ENCODE peak calls at places on chromosomes 3 and 15, in ten cellular contexts. O, I, Q, Z, N, J, D, G, W and X are unnamed samples. For H3K4me1 and H3K9me3, the result is how much of the 10 kb centered on the place peaks cover.

GRCh38 chr3:27606537-27606936 is 115.6 kb downstream of the EOMES start:
- DNase-seq in Q (no peak), O (no peak), G (no peak), D (peak), W (no peak), Z (no peak), I (no peak), N (no peak), J (no peak), X (no peak)

GRCh38 chr15:59828871-59829270 is 139.8 kb upstream of the BNIP2 start:
- DNase-seq in Z (no peak), D (no peak), N (no peak), J (no peak), G (no peak), I (no peak), W (no peak), Q (no peak), O (no peak), X (no peak)

GRCh38 chr3:56468184-56469106 is at the start of gene ERC2:
- DNase-seq in J (peak), G (no peak), Q (peak), D (peak), I (no peak), O (peak), Z (peak), N (peak), W (peak), X (peak)

GRCh38 chr3:156390846-156391245 is 164.1 kb downstream of the SSR3 start:
- DNase-seq in O (no peak), I (no peak), G (no peak), J (no peak), D (no peak), Q (no peak), W (no peak), Z (no peak), N (no peak), X (no peak)

GRCh38 chr3:4738737-4739274 is 240.4 kb upstream of the BHLHE40 start:
- DNase-seq in J (peak), Q (no peak), I (no peak), O (no peak), W (no peak), N (no peak), G (no peak), Z (no peak), D (no peak), X (no peak)

GRCh38 chr3:134594236-134594825 is 56.5 kb downstream of the KY start:
- DNase-seq in W (no peak), J (no peak), N (no peak), I (no peak), O (no peak), D (no peak), G (no peak), Z (no peak), Q (no peak), X (no peak)

GRCh38 chr3:32238027-32238815 is at the start of gene CMTM8:
- DNase-seq in Z (peak), J (peak), N (peak), I (peak), W (peak), G (no peak), D (peak), Q (peak), O (peak), X (peak)

GRCh38 chr15:69952210-69952555 is 145.5 kb downstream of the TLE3 start:
- DNase-seq in I (no peak), W (no peak), Q (peak), D (no peak), N (no peak), Z (no peak), J (peak), G (no peak), O (no peak), X (no peak)

GRCh38 chr3:106836906-106837305 is 540.3 kb upstream of the CCDC54 start:
- DNase-seq in D (no peak), W (no peak), I (no peak), Q (no peak), G (no peak), J (no peak), Z (no peak), N (no peak), O (no peak), X (no peak)

GRCh38 chr15:34620814-34621213 is 37.4 kb upstream of the GOLGA8B start:
- DNase-seq in Z (no peak), W (no peak), Q (no peak), O (no peak), G (no peak), D (no peak), J (no peak), N (no peak), I (no peak), X (no peak)

GRCh38 chr15:67587754-67588153 is 45.3 kb downstream of the MAP2K5 start:
- DNase-seq in W (no peak), D (no peak), N (no peak), G (no peak), J (no peak), Q (peak), I (no peak), Z (no peak), O (no peak), X (no peak)

GRCh38 chr3:4394048-4394447 is 73.0 kb downstream of the SUMF1 start:
- DNase-seq in D (peak), Z (no peak), N (no peak), I (no peak), Q (no peak), G (no peak), J (no peak), W (no peak), O (no peak), X (no peak)

GRCh38 chr15:53918180-53919079 is 59.8 kb upstream of the UNC13C start:
- DNase-seq in Z (no peak), G (no peak), J (no peak), Q (no peak), W (peak), I (no peak), N (peak), D (no peak), O (no peak), X (no peak)

GRCh38 chr15:43749690-43750345 is 3.6 kb downstream of the PDIA3 start:
- DNase-seq in G (no peak), I (peak), Z (no peak), O (no peak), Q (no peak), D (no peak), J (no peak), W (peak), N (no peak), X (no peak)

GRCh38 chr3:115986555-115987207 is 363.4 kb downstream of the GAP43 start:
- DNase-seq in Q (no peak), N (peak), J (peak), G (no peak), Z (no peak), W (no peak), I (no peak), D (peak), O (no peak), X (no peak)

GRCh38 chr3:58025824-58026579 is 17.8 kb downstream of the FLNB start:
- DNase-seq in N (no peak), G (no peak), Q (no peak), O (no peak), W (peak), Z (peak), D (peak), J (no peak), I (no peak), X (peak)

GRCh38 chr15:85840079-85840801 is 45.5 kb upstream of the KLHL25 start:
- DNase-seq in Z (peak), O (peak), Q (peak), D (peak), J (peak), I (peak), N (peak), W (peak), G (no peak), X (peak)

GRCh38 chr3:134337071-134337482 is 37.2 kb downstream of the AMOTL2 start:
- DNase-seq in G (no peak), I (no peak), D (no peak), W (no peak), J (no peak), Q (no peak), Z (no peak), O (no peak), N (no peak), X (no peak)

GRCh38 chr15:52466134-52466701 is 62.5 kb downstream of the MYO5A start:
- DNase-seq in G (peak), Q (peak), I (peak), N (peak), J (no peak), D (peak), O (no peak), W (peak), Z (peak), X (no peak)

GRCh38 chr3:124520970-124521369 is 209.3 kb upstream of the UMPS start:
- DNase-seq in D (peak), N (no peak), I (no peak), O (no peak), Q (no peak), J (no peak), W (peak), Z (no peak), G (no peak), X (no peak)

GRCh38 chr3:47594792-47595191 is 16.1 kb upstream of the CSPG5 start:
- DNase-seq in D (no peak), Z (no peak), Q (no peak), G (no peak), N (no peak), W (no peak), I (no peak), O (no peak), J (no peak), X (no peak)

GRCh38 chr3:65729553-65729952 is 309.2 kb downstream of the MAGI1 start:
- DNase-seq in N (no peak), Z (peak), W (no peak), J (no peak), O (no peak), G (no peak), I (no peak), D (peak), Q (peak), X (no peak)

GRCh38 chr3:9583371-9583770 is 29.7 kb upstream of the LHFPL4 start:
- DNase-seq in Z (no peak), J (no peak), I (no peak), G (no peak), W (no peak), N (no peak), O (no peak), Q (no peak), D (no peak), X (no peak)

GRCh38 chr15:63521405-63522142 is 17.2 kb downstream of the USP3 start:
- DNase-seq in Q (no peak), W (no peak), G (no peak), I (no peak), D (peak), O (no peak), J (peak), Z (no peak), N (no peak), X (no peak)

GRCh38 chr15:27906802-27907201 is 192.3 kb downstream of the OCA2 start:
- DNase-seq in J (no peak), G (no peak), W (no peak), O (no peak), D (no peak), I (no peak), Q (no peak), Z (no peak), N (no peak), X (no peak)

GRCh38 chr15:77535845-77536244 is 96.9 kb downstream of the LINGO1 start:
- DNase-seq in N (no peak), D (no peak), I (no peak), O (no peak), Z (peak), G (no peak), W (no peak), Q (no peak), J (peak), X (no peak)
- H3K4me3 ChIP-seq in N (no peak), D (no peak), I (no peak), O (no peak), Z (no peak), G (no peak), W (no peak), Q (no peak), J (no peak), X (no peak)

GRCh38 chr15:56963719-56964118 is 45.3 kb downstream of the TCF12 start:
- DNase-seq in D (no peak), Q (no peak), Z (no peak), N (no peak), I (no peak), G (no peak), W (no peak), O (no peak), J (no peak), X (no peak)
- H3K4me1 ChIP-seq in D (under half), Q (under half), Z (under half), N (under half), I (under half), G (under half), W (half or more), O (under half), J (under half), X (under half)

DNA sequence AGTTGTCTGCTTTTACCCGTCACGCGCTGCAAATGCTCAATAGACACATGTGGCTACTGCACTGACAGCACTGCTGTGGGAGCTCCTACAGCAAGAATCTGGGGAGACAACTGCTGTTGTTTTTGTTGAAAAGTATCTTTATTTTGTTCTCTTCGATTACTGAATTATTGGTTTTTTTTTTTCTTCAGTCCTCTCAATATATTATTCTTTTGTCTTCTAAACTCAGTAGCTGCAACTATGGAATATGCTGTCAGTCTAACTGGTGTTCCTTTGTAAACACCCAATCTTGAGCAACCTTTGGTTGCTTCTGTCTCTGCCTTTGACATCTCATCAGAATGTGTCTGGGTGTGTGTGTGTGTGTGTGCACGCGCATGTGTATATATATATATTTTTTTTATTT is 12.6 kb downstream of the DCP1A start:
- DNase-seq in J (no peak), Z (no peak), W (no peak), Q (no peak), G (no peak), O (no peak), I (no peak), N (no peak), D (no peak), X (no peak)
- H3K9me3 ChIP-seq in J (under half), Z (under half), W (under half), Q (under half), G (under half), O (under half), I (under half), N (under half), D (under half), X (under half)

DNA sequence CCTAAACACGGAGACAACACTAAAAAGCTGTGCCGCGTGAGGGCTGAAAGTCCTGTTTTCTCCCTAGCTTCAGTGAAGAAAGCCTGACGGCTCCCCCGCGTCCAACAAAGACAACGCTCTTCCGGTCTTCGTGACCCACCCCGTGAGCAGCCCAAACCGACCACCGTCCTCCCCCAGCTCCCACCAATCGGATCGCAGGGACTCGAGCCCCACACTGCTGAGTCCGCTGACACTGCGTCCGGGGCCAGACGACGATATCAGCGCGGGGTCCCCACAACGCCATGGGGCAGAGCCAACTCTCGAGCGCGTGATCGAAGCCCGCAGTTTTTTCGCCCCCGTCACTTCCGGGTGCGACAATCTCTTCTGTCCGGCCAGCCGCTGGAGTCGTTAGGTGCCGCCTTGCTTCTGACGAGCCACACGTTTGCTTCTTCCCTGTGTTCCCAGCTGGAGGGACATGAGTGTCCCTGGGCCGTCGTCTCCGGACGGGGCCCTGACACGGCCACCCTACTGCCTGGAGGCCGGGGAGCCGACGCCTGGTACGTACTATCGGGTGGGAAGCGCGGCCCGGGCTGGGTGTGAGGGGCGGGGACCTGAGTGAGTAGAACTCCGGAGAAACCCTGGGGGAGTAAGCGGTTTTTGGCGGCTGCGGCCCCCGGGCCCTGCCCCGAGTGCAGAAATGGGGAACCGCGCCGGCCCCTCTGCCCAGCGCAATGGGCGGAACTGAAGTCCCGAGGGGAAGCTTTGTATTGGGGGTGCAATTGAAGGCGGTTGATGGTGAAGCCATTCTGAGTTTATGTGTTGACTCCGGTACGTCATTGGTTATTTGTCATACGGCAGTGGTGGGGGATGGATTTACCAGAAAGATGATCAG is at the start of gene BLOC1S6:
- DNase-seq in Z (peak), G (peak), O (peak), D (peak), Q (peak), W (peak), J (peak), I (peak), N (peak), X (peak)
- H3K4me3 ChIP-seq in Z (peak), G (peak), O (peak), D (peak), Q (peak), W (peak), J (peak), I (peak), N (peak), X (peak)

DNA sequence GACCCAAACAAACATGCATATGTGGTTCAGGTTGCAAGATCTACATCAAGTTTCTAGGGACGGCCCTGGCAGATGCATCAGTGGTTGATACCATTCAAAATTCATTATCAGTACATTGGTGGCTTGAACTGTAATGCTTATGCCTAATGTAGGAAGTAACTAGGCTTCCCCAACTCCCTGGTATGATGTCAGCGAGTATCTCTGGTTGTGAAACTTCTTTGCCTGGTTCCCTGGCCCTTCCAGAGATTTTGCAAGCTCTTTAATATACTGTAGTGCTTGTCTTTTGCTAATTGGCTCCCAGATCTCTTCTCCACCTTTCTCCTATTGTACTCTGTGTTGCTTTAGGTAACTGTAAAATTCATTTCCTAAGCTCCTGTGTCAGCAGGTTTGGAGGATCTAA is 114.8 kb upstream of the RARB start:
- DNase-seq in G (no peak), I (no peak), N (no peak), O (no peak), Z (no peak), Q (no peak), J (no peak), D (no peak), W (no peak), X (no peak)
- H3K4me1 ChIP-seq in G (under half), I (under half), N (under half), O (under half), Z (under half), Q (under half), J (under half), D (under half), W (under half), X (under half)

DNA sequence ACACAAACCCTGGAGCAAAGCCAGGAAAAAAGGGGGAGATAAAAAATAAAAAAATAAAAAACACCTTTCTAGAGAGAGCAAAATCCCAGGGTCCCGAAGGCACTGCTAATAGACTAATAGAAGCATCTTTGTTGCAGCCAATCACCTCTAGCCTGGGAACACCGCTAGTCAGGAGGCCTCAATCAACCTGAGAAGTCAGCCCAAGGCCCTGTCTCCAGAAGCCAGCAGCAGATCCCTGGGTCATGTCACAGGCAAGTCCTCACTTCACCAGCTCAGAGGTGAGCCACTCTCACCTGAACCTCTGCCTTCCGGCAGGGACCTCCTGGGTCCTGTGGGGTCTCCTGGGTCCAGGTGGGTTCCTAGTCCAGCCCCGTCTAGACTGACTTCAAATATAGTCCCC is 37.5 kb downstream of the FAM174B start:
- DNase-seq in J (no peak), N (no peak), O (no peak), G (no peak), W (no peak), I (no peak), Q (no peak), Z (no peak), D (no peak), X (no peak)
- H3K9me3 ChIP-seq in J (under half), N (under half), O (under half), G (under half), W (under half), I (under half), Q (under half), Z (under half), D (under half), X (under half)